ENCODE peak calls at places on chromosomes 1 and 21, in six cellular contexts. Z is kidney epithelial cell, M is activated B cell treated with CpG ODN at 0.5 μM for 24 hours, K is psoas muscle, B is stomach, J is GM20000. W is an unnamed sample.

GRCh38 chr1:235207202-235207565 is 46.1 kb upstream of the RBM34 start:
- DNase-seq in B (no peak), J (no peak), M (no peak), K (no peak), Z (peak; percentile 21), W (no peak)

GRCh38 chr1:178310685-178311105 is 186.1 kb downstream of the CLEC20A start:
- DNase-seq in B (no peak), Z (peak; percentile 39), J (peak; percentile 52), K (no peak), M (no peak), W (no peak)

GRCh38 chr1:41558761-41559171 is 74.3 kb upstream of the EDN2 start:
- DNase-seq in K (peak; percentile 83), B (peak; percentile 30), J (no peak), Z (no peak), M (no peak), W (peak; percentile 50)

GRCh38 chr21:35792569-35792968 is 267.8 kb downstream of the SETD4 start:
- DNase-seq in M (no peak), Z (no peak), J (no peak), B (no peak), K (no peak), W (no peak)

GRCh38 chr1:102799496-102799895 is 308.8 kb downstream of the COL11A1 start:
- DNase-seq in J (no peak), Z (no peak), K (no peak), B (no peak), M (no peak), W (no peak)

GRCh38 chr1:223738465-223739365 is 26.4 kb downstream of the CAPN2 start:
- DNase-seq in Z (no peak), M (no peak), K (no peak), J (no peak), B (peak; percentile 75), W (no peak)

GRCh38 chr1:211625040-211625439 is 46.1 kb upstream of the SLC30A1 start:
- DNase-seq in B (no peak), K (no peak), J (no peak), M (no peak), Z (no peak), W (no peak)

GRCh38 chr1:37515185-37516034 is 844 bp upstream of the MEAF6 start:
- DNase-seq in Z (no peak), J (peak; percentile 15), B (no peak), K (no peak), M (no peak), W (no peak)

GRCh38 chr1:149925751-149926150 is 1.9 kb downstream of the SF3B4 start:
- DNase-seq in Z (no peak), M (no peak), K (no peak), B (no peak), J (no peak), W (no peak)

GRCh38 chr1:206635080-206635982 is at the start of gene DYRK3:
- DNase-seq in B (peak; percentile 97), K (peak; percentile 95), M (peak; percentile 86), J (peak; percentile 96), Z (peak; percentile 48), W (peak; percentile 95)

GRCh38 chr1:88401283-88401682 is 282.8 kb upstream of the PKN2 start:
- DNase-seq in K (no peak), J (peak; percentile 48), M (no peak), Z (no peak), B (no peak), W (no peak)

GRCh38 chr1:93695411-93696005 is 13.9 kb upstream of the BCAR3 start:
- DNase-seq in B (no peak), K (no peak), Z (no peak), M (no peak), J (no peak), W (no peak)

GRCh38 chr1:174791863-174792262 is 207.9 kb upstream of the CACYBP start:
- DNase-seq in B (no peak), K (no peak), Z (no peak), M (no peak), J (no peak), W (no peak)

GRCh38 chr1:87959236-87959635 is 630.6 kb downstream of the LMO4 start:
- DNase-seq in Z (no peak), K (no peak), B (no peak), M (no peak), J (no peak), W (no peak)

GRCh38 chr1:236156512-236157208 is 14.3 kb downstream of the GPR137B start:
- DNase-seq in J (peak; percentile 91), M (peak; percentile 44), Z (no peak), K (no peak), B (no peak), W (no peak)

GRCh38 chr1:18922319-18922726 is 20.0 kb upstream of the ALDH4A1 start:
- DNase-seq in M (no peak), J (no peak), B (peak; percentile 69), K (peak; percentile 83), Z (no peak), W (no peak)

GRCh38 chr21:14526816-14527689 is 19.1 kb downstream of the SAMSN1 start:
- DNase-seq in J (no peak), K (no peak), B (no peak), Z (no peak), M (no peak), W (no peak)

GRCh38 chr1:197801684-197802083 is 26.4 kb upstream of the DENND1B start:
- DNase-seq in M (no peak), Z (no peak), K (no peak), J (no peak), B (no peak), W (no peak)

GRCh38 chr1:244730934-244731434 is 78.1 kb downstream of the DESI2 start:
- DNase-seq in J (no peak), B (no peak), M (no peak), K (no peak), Z (no peak), W (no peak)

GRCh38 chr1:231075020-231075419 is 35.0 kb upstream of the FAM89A start:
- DNase-seq in K (no peak), J (no peak), B (no peak), Z (no peak), M (no peak), W (no peak)

GRCh38 chr1:21200767-21201166 is 24.1 kb upstream of the EIF4G3 start:
- DNase-seq in M (no peak), B (no peak), Z (no peak), K (no peak), J (no peak), W (no peak)

GRCh38 chr21:38082936-38083335 is 166.7 kb upstream of the KCNJ6 start:
- DNase-seq in M (no peak), K (no peak), J (no peak), B (no peak), Z (no peak), W (no peak)

GRCh38 chr1:26012862-26013261 is 8.7 kb upstream of the EXTL1 start:
- DNase-seq in J (no peak), K (no peak), B (peak; percentile 36), M (no peak), Z (no peak), W (no peak)

GRCh38 chr1:164823486-164824279 is 264.7 kb downstream of the PBX1 start:
- DNase-seq in M (no peak), K (no peak), J (no peak), B (no peak), Z (no peak), W (no peak)

GRCh38 chr1:47996406-47997226 is 569 bp downstream of the TRABD2B start:
- DNase-seq in B (no peak), J (peak; percentile 40), K (peak; percentile 30), M (no peak), Z (no peak), W (no peak)

GRCh38 chr1:184022651-184023050 is 14.9 kb downstream of the COLGALT2 start:
- DNase-seq in K (no peak), B (no peak), Z (no peak), M (no peak), J (no peak), W (no peak)

GRCh38 chr1:205199090-205199930 is 12.2 kb downstream of the DSTYK start:
- DNase-seq in Z (no peak), M (no peak), K (no peak), B (no peak), J (peak; percentile 29), W (no peak)

GRCh38 chr1:64251971-64252370 is 48.5 kb downstream of the UBE2U start:
- DNase-seq in Z (no peak), M (no peak), K (no peak), B (no peak), J (no peak), W (no peak)
- TF ChIP-seq CTCF in Z (no peak), M (no peak), K (no peak), B (no peak), J (no peak), W (no peak)

GRCh38 chr1:212862111-212862690 is 4.1 kb downstream of the FLVCR1 start:
- DNase-seq in J (no peak), M (no peak), K (no peak), B (no peak), Z (no peak), W (no peak)

GRCh38 chr1:212858055-212858460 is at the start of gene FLVCR1:
- DNase-seq in M (peak; percentile 90), B (peak; percentile 97), K (peak; percentile 98), Z (peak; percentile 86), J (peak; percentile 97), W (peak; percentile 97)

GRCh38 chr1:212864201-212864600 is 6.1 kb downstream of the FLVCR1 start:
- DNase-seq in M (no peak), J (no peak), Z (no peak), B (no peak), K (no peak), W (no peak)

GRCh38 chr1:212858461-212859265 is 588 bp downstream of the FLVCR1 start:
- DNase-seq in K (no peak), M (peak; percentile 38), Z (peak; percentile 7), B (peak; percentile 28), J (peak; percentile 56), W (peak; percentile 71)

GRCh38 chr1:212860713-212861581 is 2.9 kb downstream of the FLVCR1 start:
- DNase-seq in M (no peak), Z (no peak), K (no peak), B (no peak), J (no peak), W (no peak)
- TF ChIP-seq CTCF in M (no peak), Z (no peak), K (no peak), B (no peak), J (no peak), W (no peak)

GRCh38 chr1:45044916-45045315 is 32.9 kb downstream of the UROD start:
- DNase-seq in K (no peak), M (no peak), Z (no peak), J (no peak), B (no peak), W (no peak)
- TF ChIP-seq CTCF in K (no peak), M (no peak), Z (no peak), J (no peak), B (no peak), W (no peak)

GRCh38 chr1:112075566-112075965 is 86.1 kb upstream of the KCND3 start:
- DNase-seq in K (no peak), Z (no peak), B (no peak), M (no peak), J (no peak), W (no peak)

GRCh38 chr1:112074711-112075110 is 85.2 kb upstream of the KCND3 start:
- DNase-seq in M (no peak), K (no peak), Z (no peak), B (no peak), J (no peak), W (no peak)

DNA sequence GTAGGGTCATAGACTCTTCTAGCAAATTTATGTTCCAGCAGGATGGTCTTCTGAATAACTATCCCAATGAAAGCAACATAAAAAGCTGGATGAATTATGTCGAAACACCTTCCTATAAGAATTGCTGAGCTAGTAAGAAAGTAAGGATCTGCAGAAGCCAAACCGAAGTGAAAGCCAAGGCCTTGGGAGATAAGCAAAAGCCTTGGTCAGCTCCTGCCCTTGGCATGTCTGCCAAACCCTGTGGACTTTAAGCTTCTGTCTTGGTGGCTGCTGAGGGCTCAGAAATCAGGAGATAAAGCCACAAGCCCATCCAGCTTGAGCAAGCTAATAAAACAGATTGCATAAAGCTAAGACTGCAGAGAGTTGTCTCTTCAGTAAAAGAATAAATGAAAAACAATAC is 81.2 kb upstream of the KCND3 start:
- DNase-seq in M (no peak), B (no peak), K (no peak), J (no peak), Z (no peak), W (no peak)
- TF ChIP-seq CTCF in M (no peak), B (no peak), K (no peak), J (no peak), Z (no peak), W (no peak)